ENCODE peak calls at places on chromosome 5, in four cellular contexts. L, P, Q and O are unnamed samples.

GRCh38 chr5:55063220-55063863 is 39.1 kb upstream of the GZMA start:
- DNase-seq in L (no peak), P (no peak), Q (no peak), O (no peak)

GRCh38 chr5:2813678-2814077 is 62.2 kb upstream of the IRX2 start:
- DNase-seq in L (no peak), P (no peak), Q (no peak), O (no peak)

GRCh38 chr5:172929371-172929838 is 29.8 kb upstream of the RPL26L1 start:
- DNase-seq in L (no peak), P (no peak), Q (no peak), O (no peak)

GRCh38 chr5:170342153-170342552 is 44.6 kb upstream of the LCP2 start:
- DNase-seq in L (no peak), P (no peak), Q (no peak), O (no peak)

GRCh38 chr5:119743927-119744326 is 114.6 kb downstream of the FAM170A start:
- DNase-seq in L (peak; percentile 33), P (peak; percentile 25), Q (peak; percentile 28), O (peak; percentile 48)

GRCh38 chr5:172452398-172453205 is 1.7 kb downstream of the SH3PXD2B start:
- DNase-seq in L (no peak), P (peak; percentile 42), Q (no peak), O (no peak)

GRCh38 chr5:77926337-77926736 is 150.2 kb upstream of the TBCA start:
- DNase-seq in L (no peak), P (no peak), Q (no peak), O (no peak)

GRCh38 chr5:85823462-85824426 is 794.0 kb upstream of the COX7C start:
- DNase-seq in L (no peak), P (no peak), Q (peak; percentile 38), O (no peak)

GRCh38 chr5:55416306-55416705 is 108.5 kb downstream of the MTREX start:
- DNase-seq in L (no peak), P (no peak), Q (no peak), O (no peak)

DNA sequence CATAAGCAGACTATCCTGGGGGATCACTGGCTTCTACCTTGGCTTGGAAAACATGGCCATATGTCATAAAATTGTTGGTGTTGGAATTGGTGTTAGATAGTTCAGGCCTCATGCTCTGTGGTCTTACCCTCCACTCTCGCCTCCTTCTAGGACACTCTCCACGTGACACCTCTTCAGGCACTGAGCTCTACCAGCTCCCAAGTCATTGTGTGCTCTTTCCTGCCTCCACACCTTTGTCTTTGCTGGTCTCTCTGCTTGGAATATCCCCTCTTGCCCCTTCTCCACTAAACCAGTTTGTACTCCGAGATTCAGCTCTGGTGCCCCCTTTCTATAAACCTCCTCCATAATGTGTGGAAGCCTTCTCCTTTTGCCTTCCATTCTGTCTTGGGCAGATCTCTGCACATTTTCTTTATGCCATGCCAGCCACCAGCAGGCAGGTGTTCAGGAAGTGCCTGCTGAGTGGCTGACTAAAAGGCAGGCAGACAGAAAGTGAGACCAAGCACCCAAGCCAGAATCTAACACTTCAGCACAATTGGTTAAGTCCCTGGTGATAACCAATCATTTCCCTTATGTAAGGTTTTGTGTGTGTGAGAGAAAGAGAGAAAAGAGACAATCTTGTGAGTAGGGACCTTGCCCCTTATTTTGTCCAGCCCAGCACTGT is 37.7 kb downstream of the SAR1B start:
- DNase-seq in L (no peak), P (no peak), Q (no peak), O (peak; percentile 61)
- TF ChIP-seq RFX5 in L (no peak), P (no peak), Q (no peak), O (no peak)

DNA sequence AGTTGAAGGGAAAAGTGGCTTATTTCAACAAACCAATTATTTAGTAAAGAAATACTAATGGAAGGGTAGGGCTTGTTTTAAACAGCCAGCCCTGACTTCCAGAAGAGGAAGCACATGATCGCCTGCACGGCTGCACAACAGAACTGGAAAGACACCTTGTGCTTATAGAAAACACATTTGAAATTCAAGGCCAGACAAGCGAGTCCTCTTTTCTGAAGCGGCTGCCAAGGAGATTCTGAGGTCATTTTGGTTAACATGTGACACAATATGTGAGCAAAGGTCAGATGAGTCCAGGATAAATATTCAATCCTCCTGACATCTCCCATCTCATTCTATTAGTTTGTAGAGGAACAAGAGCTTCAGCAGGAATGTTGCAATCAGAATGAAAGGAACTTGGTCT is 461.4 kb upstream of the ST8SIA4 start:
- DNase-seq in L (no peak), P (no peak), Q (no peak), O (no peak)
- TF ChIP-seq ZBTB33 in L (no peak), P (no peak), Q (no peak), O (no peak)

GRCh38 chr5:144292029-144292428 is 121.4 kb downstream of the KCTD16 start:
- DNase-seq in L (no peak), P (no peak), Q (no peak), O (no peak)
- TF ChIP-seq RFX5 in L (no peak), P (no peak), Q (no peak), O (no peak)

GRCh38 chr5:103745353-103746065 is 182.9 kb upstream of the NUDT12 start:
- DNase-seq in L (no peak), P (no peak), Q (no peak), O (no peak)

GRCh38 chr5:103741984-103742383 is 179.4 kb upstream of the NUDT12 start:
- DNase-seq in L (no peak), P (no peak), Q (no peak), O (no peak)

GRCh38 chr5:103743455-103743854 is 180.9 kb upstream of the NUDT12 start:
- DNase-seq in L (no peak), P (no peak), Q (no peak), O (no peak)

DNA sequence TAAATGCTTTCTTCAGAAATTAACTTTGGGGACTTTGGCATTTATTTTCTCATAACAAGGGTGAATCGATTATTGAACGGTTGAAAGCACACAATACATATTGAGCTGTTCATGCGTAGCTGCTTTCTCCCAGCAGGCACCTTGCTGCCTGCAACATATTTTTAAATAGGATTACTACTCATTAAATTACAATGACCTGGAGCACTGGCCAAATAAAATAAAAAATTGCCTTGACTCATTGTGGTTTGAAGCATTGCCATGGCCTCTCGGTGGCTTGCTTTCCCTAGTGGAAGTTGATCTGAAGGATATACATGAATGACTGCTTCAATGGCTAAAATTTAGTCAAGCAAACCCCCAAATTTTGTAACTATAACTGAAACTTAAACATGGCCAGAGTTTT is 181.6 kb upstream of the NUDT12 start:
- DNase-seq in L (no peak), P (no peak), Q (no peak), O (no peak)
- TF ChIP-seq ZBTB33 in L (no peak), P (no peak), Q (no peak), O (no peak)

GRCh38 chr5:80141681-80142080 is 106.5 kb downstream of the THBS4 start:
- DNase-seq in L (no peak), P (no peak), Q (no peak), O (no peak)

GRCh38 chr5:80140496-80140895 is 105.3 kb downstream of the THBS4 start:
- DNase-seq in L (no peak), P (no peak), Q (no peak), O (no peak)

GRCh38 chr5:80142996-80143395 is 107.8 kb downstream of the THBS4 start:
- DNase-seq in L (no peak), P (no peak), Q (no peak), O (no peak)

GRCh38 chr5:80139573-80139972 is 104.4 kb downstream of the THBS4 start:
- DNase-seq in L (no peak), P (no peak), Q (no peak), O (no peak)

GRCh38 chr5:80141147-80141671 is 106.1 kb downstream of the THBS4 start:
- DNase-seq in L (no peak), P (peak; percentile 24), Q (no peak), O (no peak)
- TF ChIP-seq RFX5 in L (no peak), P (no peak), Q (no peak), O (no peak)